ENCODE peak calls at places on chromosomes 3 and 15, in ten cellular contexts. One of them, this sample, is unnamed.

GRCh38 chr15:51366911-51367310 is 25.5 kb downstream of the GLDN start:
- DNase-seq in CD4-positive, alpha-beta T cell: no peak
- DNase-seq in fibroblast of lung: peak
- DNase-seq in neural progenitor cell: no peak
- DNase-seq in PC-3: peak
- DNase-seq in A549: no peak
- DNase-seq in RWPE1: peak
- DNase-seq in kidney: no peak
- DNase-seq in ovary: no peak
- DNase-seq in ascending aorta: no peak
- DNase-seq in this sample: no peak

GRCh38 chr15:52370010-52370409 is 74.4 kb upstream of the MYO5C start:
- DNase-seq in PC-3: peak
- DNase-seq in neural progenitor cell: no peak
- DNase-seq in CD4-positive, alpha-beta T cell: no peak
- DNase-seq in kidney: no peak
- DNase-seq in A549: no peak
- DNase-seq in fibroblast of lung: no peak
- DNase-seq in RWPE1: peak
- DNase-seq in ovary: no peak
- DNase-seq in ascending aorta: no peak
- DNase-seq in this sample: no peak

GRCh38 chr3:72957303-72957702 is 39.3 kb upstream of the PPP4R2 start:
- DNase-seq in PC-3: no peak
- DNase-seq in neural progenitor cell: peak
- DNase-seq in fibroblast of lung: no peak
- DNase-seq in A549: no peak
- DNase-seq in CD4-positive, alpha-beta T cell: no peak
- DNase-seq in ascending aorta: no peak
- DNase-seq in kidney: no peak
- DNase-seq in ovary: no peak
- DNase-seq in RWPE1: no peak
- DNase-seq in this sample: peak

GRCh38 chr3:18843930-18844329 is 304.4 kb upstream of the KCNH8 start:
- DNase-seq in PC-3: no peak
- DNase-seq in neural progenitor cell: no peak
- DNase-seq in A549: no peak
- DNase-seq in CD4-positive, alpha-beta T cell: no peak
- DNase-seq in ovary: no peak
- DNase-seq in kidney: no peak
- DNase-seq in fibroblast of lung: no peak
- DNase-seq in ascending aorta: no peak
- DNase-seq in RWPE1: no peak
- DNase-seq in this sample: no peak

GRCh38 chr3:156150434-156151066 is 30.2 kb downstream of the KCNAB1 start:
- DNase-seq in A549: peak
- DNase-seq in CD4-positive, alpha-beta T cell: no peak
- DNase-seq in kidney: no peak
- DNase-seq in ascending aorta: no peak
- DNase-seq in neural progenitor cell: peak
- DNase-seq in fibroblast of lung: peak
- DNase-seq in ovary: peak
- DNase-seq in PC-3: peak
- DNase-seq in RWPE1: peak
- DNase-seq in this sample: peak

GRCh38 chr3:15535757-15536156 is 14.3 kb upstream of the COLQ start:
- DNase-seq in ovary: no peak
- DNase-seq in A549: no peak
- DNase-seq in neural progenitor cell: no peak
- DNase-seq in ascending aorta: no peak
- DNase-seq in fibroblast of lung: no peak
- DNase-seq in CD4-positive, alpha-beta T cell: peak
- DNase-seq in PC-3: peak
- DNase-seq in RWPE1: peak
- DNase-seq in kidney: no peak
- DNase-seq in this sample: no peak

GRCh38 chr3:160225181-160226025 is at the start of gene C3orf80:
- DNase-seq in RWPE1: peak
- DNase-seq in ascending aorta: no peak
- DNase-seq in PC-3: peak
- DNase-seq in neural progenitor cell: peak
- DNase-seq in kidney: peak
- DNase-seq in CD4-positive, alpha-beta T cell: no peak
- DNase-seq in fibroblast of lung: peak
- DNase-seq in A549: peak
- DNase-seq in ovary: peak
- DNase-seq in this sample: peak

GRCh38 chr3:62207197-62207596 is 166.2 kb downstream of the FEZF2 start:
- DNase-seq in CD4-positive, alpha-beta T cell: no peak
- DNase-seq in kidney: no peak
- DNase-seq in A549: no peak
- DNase-seq in RWPE1: no peak
- DNase-seq in ovary: no peak
- DNase-seq in PC-3: no peak
- DNase-seq in fibroblast of lung: no peak
- DNase-seq in ascending aorta: no peak
- DNase-seq in neural progenitor cell: no peak
- DNase-seq in this sample: no peak

GRCh38 chr3:47892284-47892683 is 89.3 kb downstream of the DHX30 start:
- DNase-seq in ascending aorta: no peak
- DNase-seq in ovary: no peak
- DNase-seq in fibroblast of lung: no peak
- DNase-seq in RWPE1: no peak
- DNase-seq in A549: no peak
- DNase-seq in CD4-positive, alpha-beta T cell: no peak
- DNase-seq in kidney: no peak
- DNase-seq in PC-3: no peak
- DNase-seq in neural progenitor cell: peak
- DNase-seq in this sample: peak

GRCh38 chr3:63960048-63960711 is 48.0 kb upstream of the SCAANT1 start:
- DNase-seq in fibroblast of lung: peak
- DNase-seq in neural progenitor cell: no peak
- DNase-seq in kidney: no peak
- DNase-seq in RWPE1: peak
- DNase-seq in A549: peak
- DNase-seq in ovary: no peak
- DNase-seq in PC-3: peak
- DNase-seq in CD4-positive, alpha-beta T cell: no peak
- DNase-seq in ascending aorta: no peak
- DNase-seq in this sample: peak

GRCh38 chr3:155112661-155113389 is 32.7 kb downstream of the MME start:
- DNase-seq in CD4-positive, alpha-beta T cell: no peak
- DNase-seq in fibroblast of lung: no peak
- DNase-seq in ovary: no peak
- DNase-seq in kidney: no peak
- DNase-seq in A549: no peak
- DNase-seq in PC-3: no peak
- DNase-seq in neural progenitor cell: no peak
- DNase-seq in ascending aorta: no peak
- DNase-seq in RWPE1: peak
- DNase-seq in this sample: no peak

DNA sequence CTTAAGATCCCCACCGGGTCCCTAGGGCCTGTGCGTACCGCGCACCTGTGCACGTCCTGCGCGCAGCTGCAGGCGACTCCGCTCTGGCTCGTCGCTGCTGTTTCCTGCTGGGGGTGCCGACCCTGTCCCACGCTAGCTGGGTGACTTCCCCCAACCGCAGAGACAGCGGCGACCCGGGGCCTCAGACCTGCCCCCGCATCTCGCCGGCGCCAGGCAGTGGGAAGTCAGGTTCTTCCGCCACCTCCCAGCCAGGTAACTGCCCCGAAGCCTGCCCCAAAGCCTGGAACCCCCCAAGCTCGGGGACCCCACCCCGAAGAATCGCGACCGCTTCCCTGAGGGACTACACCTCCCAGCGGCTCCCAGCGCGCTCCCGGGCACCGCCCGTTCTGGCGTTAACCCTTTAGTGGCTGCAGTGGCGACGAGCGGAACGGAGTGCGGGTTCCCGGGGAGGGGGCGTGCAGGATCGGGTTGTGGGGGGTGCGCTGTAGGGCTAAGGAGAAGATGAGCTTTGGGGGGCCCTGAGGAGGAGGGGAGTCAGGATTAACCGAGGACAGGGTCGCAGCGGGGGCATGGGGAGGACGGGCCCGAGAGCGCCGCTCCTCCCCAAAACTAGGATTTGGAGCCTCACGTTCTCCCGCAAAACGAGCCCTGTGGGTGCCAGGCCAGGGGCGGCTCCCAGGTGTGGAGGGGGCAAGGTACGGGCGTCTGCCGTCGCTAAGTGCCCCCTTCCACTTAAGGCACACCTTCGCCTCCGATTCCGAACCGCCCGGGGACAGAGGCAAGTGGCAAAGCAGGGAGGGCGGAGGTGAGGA is 589 bp downstream of the NEIL1 start:
- DNase-seq in ovary: peak
- DNase-seq in kidney: peak
- DNase-seq in CD4-positive, alpha-beta T cell: peak
- DNase-seq in PC-3: peak
- DNase-seq in A549: peak
- DNase-seq in RWPE1: peak
- DNase-seq in ascending aorta: no peak
- DNase-seq in fibroblast of lung: peak
- DNase-seq in neural progenitor cell: peak
- DNase-seq in this sample: peak
- TF ChIP-seq CTCF in ovary: no peak
- TF ChIP-seq CTCF in kidney: no peak
- TF ChIP-seq CTCF in CD4-positive, alpha-beta T cell: no peak
- TF ChIP-seq CTCF in PC-3: no peak
- TF ChIP-seq CTCF in A549: no peak
- TF ChIP-seq CTCF in RWPE1: no peak
- TF ChIP-seq CTCF in ascending aorta: no peak
- TF ChIP-seq CTCF in fibroblast of lung: no peak
- TF ChIP-seq CTCF in neural progenitor cell: no peak
- TF ChIP-seq CTCF in this sample: no peak

GRCh38 chr3:132723024-132723462 is 834 bp upstream of the NPHP3 start:
- DNase-seq in RWPE1: peak
- DNase-seq in kidney: no peak
- DNase-seq in ascending aorta: no peak
- DNase-seq in fibroblast of lung: no peak
- DNase-seq in A549: peak
- DNase-seq in ovary: no peak
- DNase-seq in CD4-positive, alpha-beta T cell: no peak
- DNase-seq in PC-3: no peak
- DNase-seq in neural progenitor cell: no peak
- DNase-seq in this sample: no peak

GRCh38 chr3:132722165-132723023 is at the start of gene NPHP3:
- DNase-seq in neural progenitor cell: peak
- DNase-seq in kidney: peak
- DNase-seq in RWPE1: peak
- DNase-seq in CD4-positive, alpha-beta T cell: peak
- DNase-seq in ovary: peak
- DNase-seq in ascending aorta: peak
- DNase-seq in PC-3: peak
- DNase-seq in A549: peak
- DNase-seq in fibroblast of lung: peak
- DNase-seq in this sample: peak

GRCh38 chr3:132721479-132722164 is 587 bp downstream of the NPHP3 start:
- DNase-seq in kidney: peak
- DNase-seq in RWPE1: peak
- DNase-seq in ovary: no peak
- DNase-seq in neural progenitor cell: peak
- DNase-seq in ascending aorta: peak
- DNase-seq in PC-3: peak
- DNase-seq in A549: peak
- DNase-seq in CD4-positive, alpha-beta T cell: no peak
- DNase-seq in fibroblast of lung: peak
- DNase-seq in this sample: peak

GRCh38 chr3:132726341-132726823 is 4.2 kb upstream of the NPHP3 start:
- DNase-seq in RWPE1: peak
- DNase-seq in ascending aorta: no peak
- DNase-seq in A549: peak
- DNase-seq in ovary: no peak
- DNase-seq in fibroblast of lung: peak
- DNase-seq in neural progenitor cell: peak
- DNase-seq in CD4-positive, alpha-beta T cell: no peak
- DNase-seq in PC-3: peak
- DNase-seq in kidney: no peak
- DNase-seq in this sample: no peak

DNA sequence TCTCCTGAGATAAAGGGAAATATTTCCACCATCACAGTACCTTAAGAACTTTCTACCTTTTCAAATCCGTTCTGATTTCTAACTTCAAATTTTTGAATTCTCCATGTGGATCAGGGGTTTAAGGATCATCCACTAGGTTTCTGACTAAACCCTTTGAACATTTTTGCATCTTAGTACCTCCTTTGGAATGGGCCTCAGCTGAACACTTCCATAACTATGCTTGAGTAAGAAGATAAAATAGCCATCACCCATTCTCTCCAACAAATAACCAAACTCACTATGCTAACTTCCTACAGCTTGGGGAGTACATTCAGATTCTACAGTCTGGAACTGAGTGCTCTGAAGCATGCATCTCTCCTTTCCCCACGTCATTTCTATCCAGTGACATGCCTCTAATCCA is 1.3 kb upstream of the NPHP3 start:
- DNase-seq in RWPE1: no peak
- DNase-seq in kidney: no peak
- DNase-seq in ovary: no peak
- DNase-seq in ascending aorta: no peak
- DNase-seq in fibroblast of lung: no peak
- DNase-seq in CD4-positive, alpha-beta T cell: no peak
- DNase-seq in PC-3: no peak
- DNase-seq in A549: no peak
- DNase-seq in neural progenitor cell: no peak
- DNase-seq in this sample: no peak
- H3K27ac ChIP-seq in RWPE1: no peak
- H3K27ac ChIP-seq in kidney: no peak
- H3K27ac ChIP-seq in ovary: no peak
- H3K27ac ChIP-seq in ascending aorta: peak
- H3K27ac ChIP-seq in fibroblast of lung: peak
- H3K27ac ChIP-seq in CD4-positive, alpha-beta T cell: no peak
- H3K27ac ChIP-seq in PC-3: no peak
- H3K27ac ChIP-seq in A549: no peak
- H3K27ac ChIP-seq in neural progenitor cell: no peak
- H3K27ac ChIP-seq in this sample: peak

GRCh38 chr15:99961011-99961441 is 227.8 kb upstream of the LYSMD4 start:
- DNase-seq in kidney: no peak
- DNase-seq in PC-3: peak
- DNase-seq in ascending aorta: no peak
- DNase-seq in A549: no peak
- DNase-seq in neural progenitor cell: peak
- DNase-seq in CD4-positive, alpha-beta T cell: no peak
- DNase-seq in RWPE1: no peak
- DNase-seq in ovary: no peak
- DNase-seq in fibroblast of lung: no peak
- DNase-seq in this sample: no peak
- TF ChIP-seq CTCF in kidney: peak
- TF ChIP-seq CTCF in PC-3: peak
- TF ChIP-seq CTCF in ascending aorta: peak
- TF ChIP-seq CTCF in A549: peak
- TF ChIP-seq CTCF in neural progenitor cell: peak
- TF ChIP-seq CTCF in CD4-positive, alpha-beta T cell: no peak
- TF ChIP-seq CTCF in RWPE1: no peak
- TF ChIP-seq CTCF in ovary: no peak
- TF ChIP-seq CTCF in fibroblast of lung: no peak
- TF ChIP-seq CTCF in this sample: peak

DNA sequence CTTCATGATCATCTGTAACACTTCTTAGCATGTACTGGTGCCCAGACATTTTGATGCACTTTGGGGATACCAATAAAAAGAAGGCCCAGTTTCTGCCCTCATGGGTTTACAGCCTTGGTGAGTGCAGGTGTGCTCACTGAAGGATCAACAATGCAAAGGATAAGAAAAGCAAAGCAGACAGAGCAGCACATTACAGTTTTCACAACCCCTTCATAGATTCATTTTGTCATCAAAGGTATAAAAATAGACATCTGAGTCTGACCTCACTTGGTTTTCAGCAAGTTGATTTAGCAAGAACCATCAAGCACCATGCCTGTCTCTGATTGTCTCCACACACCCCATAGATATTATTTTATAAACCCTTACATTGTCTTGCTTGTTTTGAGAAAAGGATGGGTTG is 77.6 kb downstream of the BFSP2 start:
- DNase-seq in neural progenitor cell: no peak
- DNase-seq in CD4-positive, alpha-beta T cell: no peak
- DNase-seq in A549: no peak
- DNase-seq in kidney: no peak
- DNase-seq in ascending aorta: no peak
- DNase-seq in ovary: no peak
- DNase-seq in RWPE1: no peak
- DNase-seq in PC-3: no peak
- DNase-seq in fibroblast of lung: no peak
- DNase-seq in this sample: no peak
- H3K27ac ChIP-seq in neural progenitor cell: no peak
- H3K27ac ChIP-seq in CD4-positive, alpha-beta T cell: no peak
- H3K27ac ChIP-seq in A549: no peak
- H3K27ac ChIP-seq in kidney: no peak
- H3K27ac ChIP-seq in ascending aorta: no peak
- H3K27ac ChIP-seq in ovary: no peak
- H3K27ac ChIP-seq in RWPE1: no peak
- H3K27ac ChIP-seq in PC-3: no peak
- H3K27ac ChIP-seq in fibroblast of lung: no peak
- H3K27ac ChIP-seq in this sample: no peak